ENCODE peak calls at places on chromosomes 5 and 9, in six cellular contexts. One of them, this sample, is unnamed.

GRCh38 chr9:133369923-133370322 is 5.9 kb downstream of the SURF4 start:
- DNase-seq in A549: no peak
- DNase-seq in fibroblast of pulmonary artery: no peak
- DNase-seq in cardiac fibroblast: no peak
- DNase-seq in uterus: no peak
- DNase-seq in choroid plexus epithelial cell: no peak
- DNase-seq in this sample: no peak

GRCh38 chr9:37706290-37706689 is 47.3 kb upstream of the TRMT10B start:
- DNase-seq in A549: no peak
- DNase-seq in fibroblast of pulmonary artery: no peak
- DNase-seq in cardiac fibroblast: no peak
- DNase-seq in uterus: no peak
- DNase-seq in choroid plexus epithelial cell: no peak
- DNase-seq in this sample: no peak

GRCh38 chr5:170617519-170618218 is 113.8 kb downstream of the KCNIP1 start:
- DNase-seq in A549: no peak
- DNase-seq in fibroblast of pulmonary artery: no peak
- DNase-seq in cardiac fibroblast: no peak
- DNase-seq in uterus: no peak
- DNase-seq in choroid plexus epithelial cell: no peak
- DNase-seq in this sample: no peak

GRCh38 chr9:95004452-95005275 is 278.2 kb downstream of the AOPEP start:
- DNase-seq in A549: no peak
- DNase-seq in fibroblast of pulmonary artery: no peak
- DNase-seq in cardiac fibroblast: no peak
- DNase-seq in uterus: peak; percentile 72
- DNase-seq in choroid plexus epithelial cell: no peak
- DNase-seq in this sample: no peak

GRCh38 chr5:120463991-120464626 is at the start of gene PRR16:
- DNase-seq in A549: peak; percentile 40
- DNase-seq in fibroblast of pulmonary artery: peak; percentile 64
- DNase-seq in cardiac fibroblast: peak; percentile 65
- DNase-seq in uterus: peak; percentile 39
- DNase-seq in choroid plexus epithelial cell: peak; percentile 80
- DNase-seq in this sample: no peak

GRCh38 chr5:40477856-40478546 is 201.7 kb upstream of the PTGER4 start:
- DNase-seq in A549: no peak
- DNase-seq in fibroblast of pulmonary artery: peak; percentile 16
- DNase-seq in cardiac fibroblast: peak; percentile 40
- DNase-seq in uterus: no peak
- DNase-seq in choroid plexus epithelial cell: no peak
- DNase-seq in this sample: no peak

GRCh38 chr5:139751236-139751635 is 44.4 kb upstream of the PSD2 start:
- DNase-seq in A549: no peak
- DNase-seq in fibroblast of pulmonary artery: no peak
- DNase-seq in cardiac fibroblast: no peak
- DNase-seq in uterus: no peak
- DNase-seq in choroid plexus epithelial cell: no peak
- DNase-seq in this sample: no peak

GRCh38 chr5:151095341-151096000 is 14.6 kb upstream of the TNIP1 start:
- DNase-seq in A549: no peak
- DNase-seq in fibroblast of pulmonary artery: peak; percentile 39
- DNase-seq in cardiac fibroblast: peak; percentile 52
- DNase-seq in uterus: peak; percentile 53
- DNase-seq in choroid plexus epithelial cell: no peak
- DNase-seq in this sample: no peak

GRCh38 chr5:16921246-16921645 is 14.8 kb downstream of the MYO10 start:
- DNase-seq in A549: no peak
- DNase-seq in fibroblast of pulmonary artery: no peak
- DNase-seq in cardiac fibroblast: no peak
- DNase-seq in uterus: no peak
- DNase-seq in choroid plexus epithelial cell: no peak
- DNase-seq in this sample: no peak

GRCh38 chr5:62640437-62640836 is 61.8 kb downstream of the LRRC70 start:
- DNase-seq in A549: no peak
- DNase-seq in fibroblast of pulmonary artery: no peak
- DNase-seq in cardiac fibroblast: no peak
- DNase-seq in uterus: no peak
- DNase-seq in choroid plexus epithelial cell: no peak
- DNase-seq in this sample: no peak

GRCh38 chr5:126855266-126855665 is 78.3 kb downstream of the LMNB1 start:
- DNase-seq in A549: no peak
- DNase-seq in fibroblast of pulmonary artery: no peak
- DNase-seq in cardiac fibroblast: no peak
- DNase-seq in uterus: no peak
- DNase-seq in choroid plexus epithelial cell: peak; percentile 46
- DNase-seq in this sample: no peak

GRCh38 chr5:136066705-136067271 is 38.0 kb downstream of the TGFBI start:
- DNase-seq in A549: no peak
- DNase-seq in fibroblast of pulmonary artery: peak; percentile 65
- DNase-seq in cardiac fibroblast: peak; percentile 55
- DNase-seq in uterus: no peak
- DNase-seq in choroid plexus epithelial cell: peak; percentile 82
- DNase-seq in this sample: peak; percentile 60

GRCh38 chr9:22416692-22417060 is 29.9 kb upstream of the DMRTA1 start:
- DNase-seq in A549: no peak
- DNase-seq in fibroblast of pulmonary artery: no peak
- DNase-seq in cardiac fibroblast: peak; percentile 47
- DNase-seq in uterus: no peak
- DNase-seq in choroid plexus epithelial cell: peak; percentile 39
- DNase-seq in this sample: no peak

GRCh38 chr5:677131-678101 is 15.7 kb downstream of the TPPP start:
- DNase-seq in A549: no peak
- DNase-seq in fibroblast of pulmonary artery: no peak
- DNase-seq in cardiac fibroblast: no peak
- DNase-seq in uterus: peak; percentile 8
- DNase-seq in choroid plexus epithelial cell: no peak
- DNase-seq in this sample: no peak

GRCh38 chr5:122951658-122952057 is 84.9 kb downstream of the PPIC start:
- DNase-seq in A549: no peak
- DNase-seq in fibroblast of pulmonary artery: no peak
- DNase-seq in cardiac fibroblast: no peak
- DNase-seq in uterus: no peak
- DNase-seq in choroid plexus epithelial cell: no peak
- DNase-seq in this sample: no peak

GRCh38 chr9:130996205-130996604 is 12.8 kb upstream of the LAMC3 start:
- DNase-seq in A549: no peak
- DNase-seq in fibroblast of pulmonary artery: no peak
- DNase-seq in cardiac fibroblast: no peak
- DNase-seq in uterus: no peak
- DNase-seq in choroid plexus epithelial cell: no peak
- DNase-seq in this sample: no peak

GRCh38 chr9:76023715-76024195 is 133.3 kb downstream of the PCSK5 start:
- DNase-seq in A549: no peak
- DNase-seq in fibroblast of pulmonary artery: peak; percentile 20
- DNase-seq in cardiac fibroblast: peak; percentile 27
- DNase-seq in uterus: no peak
- DNase-seq in choroid plexus epithelial cell: peak; percentile 9
- DNase-seq in this sample: no peak

GRCh38 chr9:9585920-9586319 is 1026.9 kb downstream of the PTPRD start:
- DNase-seq in A549: no peak
- DNase-seq in fibroblast of pulmonary artery: no peak
- DNase-seq in cardiac fibroblast: no peak
- DNase-seq in uterus: no peak
- DNase-seq in choroid plexus epithelial cell: no peak
- DNase-seq in this sample: no peak

GRCh38 chr5:164353155-164353554 is 847.7 kb downstream of the MAT2B start:
- DNase-seq in A549: no peak
- DNase-seq in fibroblast of pulmonary artery: peak; percentile 47
- DNase-seq in cardiac fibroblast: no peak
- DNase-seq in uterus: no peak
- DNase-seq in choroid plexus epithelial cell: peak; percentile 48
- DNase-seq in this sample: no peak

GRCh38 chr5:118793091-118793490 is 195.3 kb downstream of the DTWD2 start:
- DNase-seq in A549: no peak
- DNase-seq in fibroblast of pulmonary artery: no peak
- DNase-seq in cardiac fibroblast: no peak
- DNase-seq in uterus: no peak
- DNase-seq in choroid plexus epithelial cell: no peak
- DNase-seq in this sample: no peak

GRCh38 chr9:79164396-79164795 is 407.4 kb upstream of the TLE4 start:
- DNase-seq in A549: no peak
- DNase-seq in fibroblast of pulmonary artery: peak; percentile 41
- DNase-seq in cardiac fibroblast: no peak
- DNase-seq in uterus: no peak
- DNase-seq in choroid plexus epithelial cell: no peak
- DNase-seq in this sample: no peak

GRCh38 chr9:26947736-26948135 is 694 bp upstream of the PLAA start:
- DNase-seq in A549: no peak
- DNase-seq in fibroblast of pulmonary artery: no peak
- DNase-seq in cardiac fibroblast: no peak
- DNase-seq in uterus: no peak
- DNase-seq in choroid plexus epithelial cell: no peak
- DNase-seq in this sample: no peak

GRCh38 chr5:95932941-95933340 is 28.7 kb downstream of the ELL2 start:
- DNase-seq in A549: no peak
- DNase-seq in fibroblast of pulmonary artery: no peak
- DNase-seq in cardiac fibroblast: no peak
- DNase-seq in uterus: no peak
- DNase-seq in choroid plexus epithelial cell: no peak
- DNase-seq in this sample: no peak

GRCh38 chr5:95936812-95937397 is 24.7 kb downstream of the ELL2 start:
- DNase-seq in A549: no peak
- DNase-seq in fibroblast of pulmonary artery: no peak
- DNase-seq in cardiac fibroblast: no peak
- DNase-seq in uterus: no peak
- DNase-seq in choroid plexus epithelial cell: no peak
- DNase-seq in this sample: no peak

GRCh38 chr5:95934207-95934804 is 27.3 kb downstream of the ELL2 start:
- DNase-seq in A549: no peak
- DNase-seq in fibroblast of pulmonary artery: no peak
- DNase-seq in cardiac fibroblast: no peak
- DNase-seq in uterus: no peak
- DNase-seq in choroid plexus epithelial cell: no peak
- DNase-seq in this sample: no peak

GRCh38 chr5:95937607-95938152 is 24.0 kb downstream of the ELL2 start:
- DNase-seq in A549: no peak
- DNase-seq in fibroblast of pulmonary artery: no peak
- DNase-seq in cardiac fibroblast: no peak
- DNase-seq in uterus: no peak
- DNase-seq in choroid plexus epithelial cell: no peak
- DNase-seq in this sample: no peak

GRCh38 chr5:95935553-95936100 is 26.0 kb downstream of the ELL2 start:
- DNase-seq in A549: no peak
- DNase-seq in fibroblast of pulmonary artery: no peak
- DNase-seq in cardiac fibroblast: no peak
- DNase-seq in uterus: no peak
- DNase-seq in choroid plexus epithelial cell: no peak
- DNase-seq in this sample: no peak
- TF ChIP-seq CTCF in A549: no peak
- TF ChIP-seq CTCF in fibroblast of pulmonary artery: no peak
- TF ChIP-seq CTCF in cardiac fibroblast: no peak
- TF ChIP-seq CTCF in uterus: no peak
- TF ChIP-seq CTCF in choroid plexus epithelial cell: no peak
- TF ChIP-seq CTCF in this sample: no peak

GRCh38 chr9:111038336-111039202 is at the start of gene LPAR1:
- DNase-seq in A549: no peak
- DNase-seq in fibroblast of pulmonary artery: peak; percentile 59
- DNase-seq in cardiac fibroblast: peak; percentile 58
- DNase-seq in uterus: peak; percentile 39
- DNase-seq in choroid plexus epithelial cell: peak; percentile 66
- DNase-seq in this sample: peak; percentile 54
- H3K4me3 ChIP-seq in A549: peak within 1 kb of the TSS; percentile 70
- H3K4me3 ChIP-seq in fibroblast of pulmonary artery: peak within 1 kb of the TSS; percentile 87
- H3K4me3 ChIP-seq in cardiac fibroblast: peak within 1 kb of the TSS; percentile 79
- H3K4me3 ChIP-seq in uterus: peak within 1 kb of the TSS; percentile 47
- H3K4me3 ChIP-seq in choroid plexus epithelial cell: peak within 1 kb of the TSS; percentile 88
- H3K4me3 ChIP-seq in this sample: peak within 1 kb of the TSS; percentile 71

DNA sequence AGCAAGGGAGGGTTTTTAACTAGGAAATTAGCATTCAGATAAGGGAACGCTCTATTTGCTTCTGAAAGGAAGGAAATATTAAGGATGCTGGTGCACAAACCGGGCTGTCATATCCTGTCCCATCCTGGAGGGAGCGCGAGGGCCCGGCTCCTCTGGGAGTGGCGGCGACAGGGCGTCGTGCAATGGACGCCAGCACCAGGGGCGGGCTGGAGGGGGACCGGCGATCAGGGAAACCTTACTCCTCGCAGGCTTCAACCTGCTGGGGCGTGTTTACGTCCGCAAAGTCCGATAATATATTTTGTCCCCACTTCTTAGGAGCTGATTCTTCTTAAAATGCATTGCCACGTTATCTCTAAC is 197.1 kb upstream of the TBCA start:
- DNase-seq in A549: no peak
- DNase-seq in fibroblast of pulmonary artery: no peak
- DNase-seq in cardiac fibroblast: no peak
- DNase-seq in uterus: no peak
- DNase-seq in choroid plexus epithelial cell: no peak
- DNase-seq in this sample: no peak
- TF ChIP-seq CTCF in A549: no peak
- TF ChIP-seq CTCF in fibroblast of pulmonary artery: no peak
- TF ChIP-seq CTCF in cardiac fibroblast: no peak
- TF ChIP-seq CTCF in uterus: no peak
- TF ChIP-seq CTCF in choroid plexus epithelial cell: no peak
- TF ChIP-seq CTCF in this sample: no peak

GRCh38 chr5:93511445-93511844 is 69.6 kb downstream of the NR2F1-AS1 start:
- DNase-seq in A549: no peak
- DNase-seq in fibroblast of pulmonary artery: no peak
- DNase-seq in cardiac fibroblast: no peak
- DNase-seq in uterus: no peak
- DNase-seq in choroid plexus epithelial cell: no peak
- DNase-seq in this sample: no peak

GRCh38 chr5:93513298-93513697 is 67.7 kb downstream of the NR2F1-AS1 start:
- DNase-seq in A549: no peak
- DNase-seq in fibroblast of pulmonary artery: no peak
- DNase-seq in cardiac fibroblast: no peak
- DNase-seq in uterus: no peak
- DNase-seq in choroid plexus epithelial cell: no peak
- DNase-seq in this sample: no peak

GRCh38 chr5:93512799-93513198 is 68.2 kb downstream of the NR2F1-AS1 start:
- DNase-seq in A549: no peak
- DNase-seq in fibroblast of pulmonary artery: peak; percentile 90
- DNase-seq in cardiac fibroblast: peak; percentile 98
- DNase-seq in uterus: no peak
- DNase-seq in choroid plexus epithelial cell: peak; percentile 85
- DNase-seq in this sample: peak; percentile 38

DNA sequence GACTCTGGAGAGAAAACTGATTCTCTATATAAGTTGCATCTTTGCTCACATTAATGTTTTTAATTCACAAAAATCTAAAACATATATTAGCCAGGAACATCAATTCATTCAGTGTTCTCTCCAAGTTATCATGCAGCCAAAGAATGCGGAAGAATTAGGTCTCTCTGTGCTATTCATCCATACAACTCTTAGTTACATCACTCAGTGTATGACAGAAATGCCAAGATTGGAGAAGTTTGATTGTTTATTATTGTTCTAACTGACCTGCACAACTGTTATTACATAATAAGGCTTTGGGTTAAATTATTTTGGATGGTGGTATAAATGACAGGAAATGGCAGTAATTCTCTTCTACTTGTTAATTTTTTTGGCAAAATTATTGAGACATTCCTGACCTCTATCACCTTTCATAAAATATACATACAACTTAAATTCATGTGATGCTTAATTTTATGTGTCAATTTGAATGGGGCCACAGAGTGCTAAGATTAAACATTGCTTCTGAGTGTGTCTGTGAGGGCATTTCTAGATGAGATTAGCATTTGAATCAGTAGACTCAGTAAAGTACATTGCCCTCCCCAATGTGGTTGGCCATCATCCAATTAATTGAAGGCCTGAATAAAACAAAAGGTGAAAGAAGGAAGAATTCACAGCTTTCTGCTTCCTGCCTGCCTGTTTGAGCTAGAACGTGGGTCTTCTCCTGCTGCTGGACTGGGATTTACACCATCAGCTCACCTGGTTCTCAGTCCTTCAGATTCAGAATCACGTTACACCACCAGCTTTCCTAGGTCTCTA is 70.2 kb downstream of the NR2F1-AS1 start:
- DNase-seq in A549: no peak
- DNase-seq in fibroblast of pulmonary artery: peak; percentile 29
- DNase-seq in cardiac fibroblast: peak; percentile 47
- DNase-seq in uterus: no peak
- DNase-seq in choroid plexus epithelial cell: peak; percentile 44
- DNase-seq in this sample: no peak
- H3K4me3 ChIP-seq in A549: no peak overlapping the region
- H3K4me3 ChIP-seq in fibroblast of pulmonary artery: no peak overlapping the region
- H3K4me3 ChIP-seq in cardiac fibroblast: no peak overlapping the region
- H3K4me3 ChIP-seq in uterus: no peak overlapping the region
- H3K4me3 ChIP-seq in choroid plexus epithelial cell: no peak overlapping the region
- H3K4me3 ChIP-seq in this sample: no peak overlapping the region

This sample was measured in AG04450.